ENCODE peak calls at places on chromosomes 6 and 20, in seven cellular contexts. X is HFF-Myc, A is Peyer's patch, C is GM13977, G is AG10803, W is cardiac muscle cell, R is GM13976. H is an unnamed sample.
A peak's percentile ranks its signal among the peaks of the same experiment; 100 is the strongest.

GRCh38 chr6:163392533-163392932 is 22.0 kb upstream of the QKI start:
- DNase-seq in R (no peak), C (no peak), G (peak; percentile 46), X (no peak), A (no peak), W (peak; percentile 77), H (no peak)

GRCh38 chr6:154350293-154350692 is 6.3 kb downstream of the IPCEF1 start:
- DNase-seq in X (no peak), R (no peak), G (no peak), C (no peak), A (no peak), W (no peak), H (no peak)

GRCh38 chr20:57840504-57841296 is 130.9 kb upstream of the PMEPA1 start:
- DNase-seq in A (no peak), R (no peak), C (no peak), X (no peak), G (no peak), W (no peak), H (no peak)

GRCh38 chr6:107713214-107713962 is 110.7 kb downstream of the SCML4 start:
- DNase-seq in G (no peak), A (peak; percentile 55), R (no peak), X (no peak), W (no peak), C (no peak), H (no peak)

GRCh38 chr20:35561268-35561667 is 19.4 kb downstream of the ERGIC3 start:
- DNase-seq in A (peak; percentile 53), C (no peak), X (peak; percentile 11), G (peak; percentile 48), R (no peak), W (peak; percentile 40), H (peak; percentile 46)

GRCh38 chr6:135182993-135183531 is 2.0 kb downstream of the MYB start:
- DNase-seq in G (no peak), A (peak; percentile 88), W (no peak), C (peak; percentile 80), R (peak; percentile 82), X (no peak), H (peak; percentile 22)

GRCh38 chr20:986733-987355 is 15.3 kb downstream of the RSPO4 start:
- DNase-seq in G (no peak), X (no peak), R (no peak), A (no peak), C (no peak), W (no peak), H (no peak)

GRCh38 chr6:141195251-141195832 is 937.4 kb upstream of the GJE1 start:
- DNase-seq in R (no peak), X (no peak), W (no peak), A (no peak), G (no peak), C (no peak), H (no peak)

GRCh38 chr20:45052698-45053440 is 48.1 kb downstream of the KCNS1 start:
- DNase-seq in X (peak; percentile 47), W (peak; percentile 90), A (no peak), G (peak; percentile 94), C (no peak), R (peak; percentile 43), H (no peak)

GRCh38 chr20:37615507-37616425 is 78.1 kb upstream of the CTNNBL1 start:
- DNase-seq in R (peak; percentile 57), A (peak; percentile 77), C (peak; percentile 59), X (peak; percentile 15), W (no peak), G (peak; percentile 4), H (peak; percentile 75)

GRCh38 chr6:147648936-147649335 is 140.4 kb downstream of the SAMD5 start:
- DNase-seq in C (no peak), W (no peak), G (peak; percentile 7), R (no peak), A (no peak), X (peak; percentile 69), H (no peak)

GRCh38 chr20:2137552-2138201 is 36.0 kb downstream of the STK35 start:
- DNase-seq in A (no peak), G (peak; percentile 90), R (no peak), C (no peak), X (no peak), W (no peak), H (no peak)

GRCh38 chr6:22877946-22878705 is 308.8 kb downstream of the HDGFL1 start:
- DNase-seq in G (peak; percentile 99), W (peak; percentile 92), R (no peak), C (no peak), X (no peak), A (no peak), H (no peak)

GRCh38 chr6:10315631-10316145 is 99.2 kb downstream of the TFAP2A start:
- DNase-seq in X (no peak), R (no peak), G (no peak), A (no peak), C (no peak), W (no peak), H (no peak)

GRCh38 chr6:131758920-131759319 is 48.1 kb upstream of the CTAGE9 start:
- DNase-seq in G (peak; percentile 73), C (no peak), A (no peak), W (no peak), X (no peak), R (no peak), H (no peak)

GRCh38 chr6:157022022-157022740 is 245.0 kb downstream of the ARID1B start:
- DNase-seq in C (peak; percentile 95), G (peak; percentile 96), R (peak; percentile 94), W (peak; percentile 95), X (peak; percentile 65), A (peak; percentile 93), H (peak; percentile 86)

GRCh38 chr6:133047065-133047665 is 194.0 kb upstream of the EYA4 start:
- DNase-seq in W (no peak), R (no peak), A (no peak), C (no peak), X (no peak), G (no peak), H (no peak)

GRCh38 chr6:84489598-84489997 is 262.2 kb upstream of the CEP162 start:
- DNase-seq in C (no peak), A (no peak), R (no peak), W (no peak), G (no peak), X (no peak), H (no peak)

GRCh38 chr6:87905101-87905517 is 142.5 kb upstream of the SPACA1 start:
- DNase-seq in C (peak; percentile 53), G (no peak), X (no peak), A (no peak), W (no peak), R (peak; percentile 58), H (no peak)

GRCh38 chr20:1761598-1761997 is 104.0 kb upstream of the SIRPG start:
- DNase-seq in W (no peak), G (no peak), C (no peak), R (no peak), A (no peak), X (no peak), H (no peak)

GRCh38 chr6:41748542-41748941 is 1.3 kb upstream of the PGC start:
- DNase-seq in C (no peak), G (no peak), A (no peak), X (no peak), W (no peak), R (no peak), H (no peak)

GRCh38 chr20:21640556-21640955 is 64.9 kb upstream of the PAX1 start:
- DNase-seq in G (no peak), X (no peak), R (peak; percentile 23), A (no peak), W (no peak), C (peak; percentile 22), H (no peak)
- TF ChIP-seq CTCF in G (no peak), X (no peak), R (peak; percentile 12), A (no peak), W (no peak), C (peak; percentile 36), H (no peak)

GRCh38 chr20:49508435-49509199 is 26.1 kb upstream of the KCNB1 start:
- DNase-seq in X (peak; percentile 21), A (no peak), R (peak; percentile 73), G (peak; percentile 55), W (peak; percentile 62), C (peak; percentile 69), H (no peak)
- TF ChIP-seq CTCF in X (no peak), A (peak; percentile 44), R (peak; percentile 14), G (peak; percentile 66), W (peak; percentile 44), C (peak; percentile 45), H (peak; percentile 70)

DNA sequence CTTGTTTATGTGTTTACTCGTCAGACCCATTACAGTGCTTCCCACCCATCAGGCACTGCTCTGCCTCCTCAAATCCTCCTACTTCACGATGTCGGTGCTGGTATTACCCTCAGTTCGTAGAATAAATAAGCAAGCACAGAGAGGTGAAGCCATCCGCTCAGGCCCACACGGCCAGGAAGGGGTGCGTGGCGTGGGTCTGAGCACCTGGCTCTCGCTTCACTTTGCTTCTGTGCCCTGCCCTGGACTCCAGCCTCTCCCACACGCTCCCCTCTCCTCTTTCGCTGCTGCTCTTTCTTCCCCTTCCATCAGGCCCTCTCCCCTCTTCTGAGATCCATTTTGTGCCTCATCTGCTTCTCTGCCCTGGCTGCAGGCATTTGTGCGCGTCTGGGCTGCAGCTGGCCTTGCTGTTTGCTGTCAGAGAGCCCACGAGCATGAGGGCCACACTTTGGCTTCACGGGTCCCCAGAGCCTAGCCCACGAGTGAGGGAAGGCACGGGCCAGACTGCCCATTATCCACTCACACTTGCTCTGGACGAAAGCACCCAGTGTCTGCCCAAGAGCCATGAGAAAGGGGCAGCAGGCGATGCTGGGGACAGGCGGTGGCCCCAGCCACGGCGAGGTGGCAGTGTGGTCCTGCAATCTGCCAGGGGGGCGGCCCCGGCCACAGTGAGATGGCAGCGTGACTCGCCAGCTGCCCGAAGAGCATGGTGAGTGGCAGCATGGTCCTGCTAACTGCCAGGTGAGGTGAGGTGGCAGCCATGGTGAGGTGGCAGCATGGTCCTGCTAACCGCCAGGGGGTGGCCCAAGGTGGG is 96.2 kb upstream of the MPC1 start:
- DNase-seq in X (no peak), W (no peak), C (no peak), G (no peak), R (no peak), A (peak; percentile 33), H (peak; percentile 4)
- TF ChIP-seq CTCF in X (no peak), W (no peak), C (no peak), G (no peak), R (no peak), A (no peak), H (no peak)

GRCh38 chr6:704037-704436 is 11.1 kb upstream of the EXOC2 start:
- DNase-seq in R (no peak), A (no peak), W (no peak), G (no peak), C (no peak), X (no peak), H (no peak)

GRCh38 chr6:703562-703961 is 10.6 kb upstream of the EXOC2 start:
- DNase-seq in A (no peak), C (no peak), R (no peak), X (no peak), W (no peak), G (no peak), H (no peak)

GRCh38 chr6:701215-701614 is 8.3 kb upstream of the EXOC2 start:
- DNase-seq in C (no peak), X (no peak), G (no peak), R (no peak), A (no peak), W (no peak), H (no peak)

GRCh38 chr6:700490-700889 is 7.6 kb upstream of the EXOC2 start:
- DNase-seq in W (no peak), C (no peak), G (no peak), X (no peak), R (no peak), A (no peak), H (no peak)

GRCh38 chr6:701696-702479 is 8.9 kb upstream of the EXOC2 start:
- DNase-seq in A (no peak), C (no peak), W (no peak), G (no peak), R (no peak), X (no peak), H (no peak)
- TF ChIP-seq CTCF in A (no peak), C (no peak), W (peak; percentile 17), G (no peak), R (no peak), X (no peak), H (no peak)

GRCh38 chr6:2403546-2403945 is 158.1 kb upstream of the GMDS start:
- DNase-seq in W (no peak), A (peak; percentile 55), X (no peak), G (no peak), R (no peak), C (no peak), H (no peak)
- TF ChIP-seq CTCF in W (no peak), A (no peak), X (no peak), G (no peak), R (no peak), C (no peak), H (no peak)